ENCODE peak calls at places on chromosomes 5 and 9, in four cellular contexts. One of them, this sample, is unnamed.
A peak's percentile ranks its signal among the peaks of the same experiment; 100 is the strongest.

GRCh38 chr5:121805931-121806330 is 45.8 kb upstream of the FTMT start:
- DNase-seq in K562: no peak
- DNase-seq in IMR-90: no peak
- DNase-seq in GM12878: no peak
- DNase-seq in this sample: no peak

GRCh38 chr5:67082941-67083340 is 113.7 kb downstream of the CD180 start:
- DNase-seq in K562: no peak
- DNase-seq in GM12878: no peak
- DNase-seq in IMR-90: no peak
- DNase-seq in this sample: peak; percentile 82

GRCh38 chr9:95494416-95495371 is 22.1 kb downstream of the PTCH1 start:
- DNase-seq in K562: no peak
- DNase-seq in GM12878: peak; percentile 88
- DNase-seq in IMR-90: no peak
- DNase-seq in this sample: no peak

GRCh38 chr9:60546406-60546805 is 367.8 kb upstream of the SPATA31A5 start:
- DNase-seq in GM12878: no peak
- DNase-seq in IMR-90: no peak
- DNase-seq in K562: no peak
- DNase-seq in this sample: no peak

GRCh38 chr9:109448223-109448622 is 49.9 kb downstream of the PTPN3 start:
- DNase-seq in GM12878: no peak
- DNase-seq in IMR-90: peak; percentile 71
- DNase-seq in K562: no peak
- DNase-seq in this sample: no peak

GRCh38 chr9:135920973-135921585 is 13.7 kb upstream of the CAMSAP1 start:
- DNase-seq in GM12878: no peak
- DNase-seq in IMR-90: no peak
- DNase-seq in K562: no peak
- DNase-seq in this sample: no peak

GRCh38 chr9:89329917-89330316 is 11.6 kb downstream of the SECISBP2 start:
- DNase-seq in K562: no peak
- DNase-seq in GM12878: no peak
- DNase-seq in IMR-90: no peak
- DNase-seq in this sample: no peak

GRCh38 chr9:129069128-129069824 is 11.6 kb upstream of the DOLPP1 start:
- DNase-seq in IMR-90: no peak
- DNase-seq in GM12878: no peak
- DNase-seq in K562: peak; percentile 86
- DNase-seq in this sample: no peak

GRCh38 chr5:54944364-54944763 is 41.0 kb downstream of the ESM1 start:
- DNase-seq in GM12878: no peak
- DNase-seq in IMR-90: peak; percentile 58
- DNase-seq in K562: peak; percentile 20
- DNase-seq in this sample: peak; percentile 75

GRCh38 chr9:136947955-136948510 is 3.0 kb downstream of the C8G start:
- DNase-seq in IMR-90: peak; percentile 4
- DNase-seq in GM12878: no peak
- DNase-seq in K562: peak; percentile 38
- DNase-seq in this sample: no peak

GRCh38 chr5:78597858-78598415 is 50.6 kb downstream of the LHFPL2 start:
- DNase-seq in IMR-90: peak; percentile 90
- DNase-seq in GM12878: no peak
- DNase-seq in K562: no peak
- DNase-seq in this sample: peak; percentile 74

GRCh38 chr5:28862137-28862859 is 1823.9 kb upstream of the CDH9 start:
- DNase-seq in IMR-90: no peak
- DNase-seq in K562: no peak
- DNase-seq in GM12878: no peak
- DNase-seq in this sample: no peak

GRCh38 chr5:114957384-114957783 is 212.3 kb downstream of the TRIM36 start:
- DNase-seq in GM12878: peak; percentile 48
- DNase-seq in IMR-90: no peak
- DNase-seq in K562: no peak
- DNase-seq in this sample: no peak

GRCh38 chr9:90857103-90857502 is 55.5 kb downstream of the SYK start:
- DNase-seq in IMR-90: no peak
- DNase-seq in GM12878: no peak
- DNase-seq in K562: no peak
- DNase-seq in this sample: no peak

GRCh38 chr5:107570805-107571531 is 99.8 kb downstream of the EFNA5 start:
- DNase-seq in K562: no peak
- DNase-seq in GM12878: peak; percentile 94
- DNase-seq in IMR-90: no peak
- DNase-seq in this sample: peak; percentile 95

DNA sequence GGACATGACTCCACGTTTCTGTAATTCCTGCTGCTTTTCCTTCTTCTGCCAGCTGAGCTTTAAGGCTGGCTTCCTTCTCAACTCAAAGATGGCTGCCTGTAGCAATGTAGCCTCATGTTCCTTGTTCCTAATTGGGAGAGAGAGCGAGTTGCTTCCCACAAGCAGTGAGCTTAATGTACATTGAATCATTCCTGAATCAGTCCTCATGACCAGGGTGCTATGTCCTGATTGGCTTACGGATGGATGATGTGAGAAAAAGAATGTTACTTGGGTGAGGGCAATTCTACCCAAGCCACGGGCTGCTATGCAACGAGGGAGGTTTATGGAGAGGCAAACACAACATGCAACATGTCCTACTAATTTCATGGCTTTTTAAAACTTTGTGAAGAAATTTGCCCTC is 356.2 kb downstream of the RASEF start:
- DNase-seq in GM12878: no peak
- DNase-seq in IMR-90: no peak
- DNase-seq in K562: no peak
- DNase-seq in this sample: no peak
- TF ChIP-seq FOS in GM12878: no peak
- TF ChIP-seq FOS in IMR-90: no peak
- TF ChIP-seq FOS in K562: no peak
- TF ChIP-seq FOS in this sample: no peak

GRCh38 chr9:68979538-68980314 is 34.2 kb downstream of the PRKACG start:
- DNase-seq in K562: no peak
- DNase-seq in IMR-90: no peak
- DNase-seq in GM12878: no peak
- DNase-seq in this sample: no peak
- TF ChIP-seq FOS in K562: no peak
- TF ChIP-seq FOS in IMR-90: no peak
- TF ChIP-seq FOS in GM12878: no peak
- TF ChIP-seq FOS in this sample: no peak

DNA sequence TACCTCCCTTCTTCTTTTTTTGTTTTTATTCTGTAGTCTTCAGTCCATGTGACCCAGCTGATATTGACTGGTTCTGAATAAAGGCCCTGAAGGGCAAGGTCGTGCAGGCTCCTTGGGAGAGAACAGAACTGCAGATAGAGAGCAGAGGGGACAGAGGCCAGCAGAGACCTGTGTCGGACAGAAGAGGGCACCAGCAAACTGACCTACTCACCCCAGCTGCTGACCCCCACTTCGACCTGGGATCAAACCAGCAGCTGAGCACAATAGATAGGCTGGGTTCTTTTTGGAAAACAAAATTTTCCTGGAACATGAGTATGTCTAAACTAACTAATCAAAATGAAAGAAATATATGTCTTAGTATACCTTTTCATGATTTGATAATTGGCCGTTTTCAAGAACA is 695.1 kb downstream of the NR2F1-AS1 start:
- DNase-seq in K562: no peak
- DNase-seq in GM12878: no peak
- DNase-seq in IMR-90: no peak
- DNase-seq in this sample: no peak
- TF ChIP-seq FOS in K562: no peak
- TF ChIP-seq FOS in GM12878: no peak
- TF ChIP-seq FOS in IMR-90: no peak
- TF ChIP-seq FOS in this sample: no peak

DNA sequence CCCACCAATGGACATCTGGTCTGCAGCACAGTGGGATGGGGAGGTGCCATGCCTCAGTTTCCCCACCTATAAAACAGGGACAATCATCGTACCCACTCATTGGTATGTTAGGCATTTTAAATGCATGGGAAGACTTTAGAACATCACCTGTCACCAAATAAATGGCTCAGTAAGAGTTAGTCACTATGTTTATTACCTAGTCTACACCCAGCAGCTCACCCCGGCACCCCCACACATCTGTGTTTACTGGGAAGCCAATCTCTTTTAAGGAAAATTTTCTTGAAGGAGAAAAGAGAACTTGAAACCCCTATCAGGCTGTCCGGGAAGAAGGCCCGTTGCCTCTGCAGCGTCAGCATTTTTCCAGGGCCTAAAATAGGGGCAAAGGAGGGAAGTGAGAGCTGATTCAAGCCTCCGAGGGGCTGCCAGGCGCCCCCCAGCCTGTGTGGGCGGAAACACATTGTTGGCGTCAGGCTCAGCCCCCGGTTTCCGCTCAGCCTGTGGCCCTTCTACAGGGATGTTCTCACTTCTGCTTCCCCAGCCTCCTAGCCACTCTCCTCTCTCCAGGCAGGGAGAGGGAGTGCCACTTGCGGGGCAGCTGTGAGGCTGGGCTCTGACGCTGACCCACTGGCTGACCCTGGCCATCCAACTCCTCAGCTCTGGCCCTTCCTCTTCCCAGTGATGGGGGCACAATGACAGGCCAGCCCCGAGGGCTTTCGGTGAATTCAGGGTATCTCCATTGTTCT is 4.6 kb downstream of the CSF1R start:
- DNase-seq in GM12878: no peak
- DNase-seq in K562: no peak
- DNase-seq in IMR-90: peak; percentile 26
- DNase-seq in this sample: peak; percentile 42
- TF ChIP-seq FOS in GM12878: no peak
- TF ChIP-seq FOS in K562: no peak
- TF ChIP-seq FOS in IMR-90: no peak
- TF ChIP-seq FOS in this sample: no peak

DNA sequence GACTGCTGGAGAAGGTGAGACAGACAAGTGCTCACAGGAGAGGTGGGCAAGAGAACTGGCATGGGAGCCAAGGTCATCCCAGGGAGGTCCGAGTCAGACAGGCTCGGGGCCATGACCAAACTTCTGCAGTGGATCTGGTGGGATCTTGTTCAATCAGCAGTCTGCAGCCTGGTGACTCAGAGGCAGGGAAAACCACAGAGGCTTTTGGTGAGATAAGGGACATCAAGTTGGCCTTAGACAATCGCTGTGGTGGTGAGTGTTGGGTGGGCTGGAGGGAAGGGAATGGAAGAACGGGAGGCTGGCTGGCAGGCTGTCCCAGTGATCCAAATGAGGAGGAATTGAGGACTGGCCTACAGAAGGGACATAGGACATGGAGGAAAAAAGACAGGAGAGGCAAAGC is 123.8 kb downstream of the TMEM174 start:
- DNase-seq in GM12878: no peak
- DNase-seq in IMR-90: peak; percentile 89
- DNase-seq in K562: peak; percentile 34
- DNase-seq in this sample: no peak
- TF ChIP-seq FOS in GM12878: no peak
- TF ChIP-seq FOS in IMR-90: peak; percentile 75
- TF ChIP-seq FOS in K562: no peak
- TF ChIP-seq FOS in this sample: peak; percentile 56

DNA sequence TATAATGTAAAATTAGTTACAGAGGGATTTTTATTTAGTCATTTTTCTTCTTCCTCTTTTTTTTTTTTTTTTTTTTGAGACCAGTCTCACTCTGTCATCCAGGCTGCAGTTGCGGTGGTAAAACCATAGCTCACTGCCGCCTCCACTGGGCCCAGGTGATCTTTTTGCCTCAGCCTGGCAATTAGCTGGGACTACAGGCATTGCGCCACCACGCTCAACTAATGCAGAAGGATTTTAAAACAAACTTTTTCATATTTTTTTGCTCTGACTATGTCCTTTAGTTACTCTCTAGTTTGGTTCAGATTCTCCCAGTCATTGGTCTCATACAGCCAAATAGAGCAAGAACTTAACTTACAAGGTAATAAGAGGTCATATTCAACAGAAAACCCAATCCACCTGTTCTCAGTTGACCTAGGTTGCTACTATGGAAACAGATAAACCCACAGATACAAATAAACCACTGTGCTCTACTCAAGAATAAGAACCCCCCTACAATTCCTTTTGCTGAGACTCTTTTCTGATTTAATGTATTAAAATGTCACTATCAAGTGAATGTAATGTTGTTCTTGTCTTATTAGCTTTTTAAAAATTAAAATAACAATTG is 50.1 kb upstream of the TTC39B start:
- DNase-seq in IMR-90: no peak
- DNase-seq in GM12878: no peak
- DNase-seq in K562: no peak
- DNase-seq in this sample: no peak
- TF ChIP-seq FOS in IMR-90: no peak
- TF ChIP-seq FOS in GM12878: no peak
- TF ChIP-seq FOS in K562: no peak
- TF ChIP-seq FOS in this sample: no peak

GRCh38 chr5:172911628-172911880 is 47.7 kb upstream of the RPL26L1 start:
- DNase-seq in IMR-90: no peak
- DNase-seq in K562: no peak
- DNase-seq in GM12878: no peak
- DNase-seq in this sample: no peak
- TF ChIP-seq FOS in IMR-90: no peak
- TF ChIP-seq FOS in K562: no peak
- TF ChIP-seq FOS in GM12878: no peak
- TF ChIP-seq FOS in this sample: no peak

This sample was measured in endothelial cell of umbilical vein.